ENCODE peak calls at places on chromosomes 16 and 17, in nine cellular contexts. F is GM23338; K is ureter; Y is iPS DF 19.7; T is activated CD8-positive, alpha-beta memory T cell treated with anti-CD3 and anti-CD28 coated beads for 4 hours; G is AG08396; U is H7; M is gastrocnemius medialis; H is MM.1S. L is an unnamed sample.
A peak's percentile ranks its signal among the peaks of the same experiment; 100 is the strongest.

GRCh38 chr16:54772400-54772799 is 158.3 kb upstream of the IRX5 start:
- DNase-seq in F (no peak), K (no peak), Y (no peak), T (no peak), G (no peak), U (no peak), M (no peak), H (no peak), L (no peak)

GRCh38 chr16:69522732-69523404 is 42.9 kb upstream of the NFAT5 start:
- DNase-seq in F (peak; percentile 62), K (no peak), Y (no peak), T (no peak), G (no peak), U (peak; percentile 52), M (no peak), H (no peak), L (peak; percentile 27)

GRCh38 chr16:67336646-67337045 is 10.0 kb downstream of the LRRC36 start:
- DNase-seq in F (no peak), K (no peak), Y (no peak), T (no peak), G (no peak), U (no peak), M (no peak), H (no peak), L (no peak)

GRCh38 chr17:75950421-75950820 is 9.6 kb upstream of the FBF1 start:
- DNase-seq in F (no peak), K (no peak), Y (no peak), T (no peak), G (no peak), U (no peak), M (no peak), H (no peak), L (no peak)

GRCh38 chr17:66317629-66318028 is 15.2 kb downstream of the PRKCA start:
- DNase-seq in F (no peak), K (no peak), Y (no peak), T (no peak), G (no peak), U (no peak), M (no peak), H (no peak), L (no peak)

GRCh38 chr16:68356249-68356918 is 45.6 kb downstream of the PRMT7 start:
- DNase-seq in F (no peak), K (no peak), Y (no peak), T (peak; percentile 35), G (no peak), U (peak; percentile 53), M (no peak), H (peak; percentile 96), L (peak; percentile 96)

GRCh38 chr16:81275064-81275532 is 36.6 kb downstream of the BCO1 start:
- DNase-seq in F (no peak), K (no peak), Y (no peak), T (no peak), G (no peak), U (peak; percentile 30), M (no peak), H (no peak), L (no peak)

GRCh38 chr17:72646176-72646575 is 446.3 kb downstream of the SLC39A11 start:
- DNase-seq in F (no peak), K (no peak), Y (no peak), T (no peak), G (no peak), U (no peak), M (no peak), H (no peak), L (no peak)

GRCh38 chr16:27611340-27611739 is 61.4 kb downstream of the KATNIP start:
- DNase-seq in F (no peak), K (no peak), Y (no peak), T (no peak), G (no peak), U (no peak), M (no peak), H (no peak), L (no peak)

GRCh38 chr16:4450921-4451619 is 23.4 kb downstream of the NMRAL1 start:
- DNase-seq in F (peak; percentile 8), K (no peak), Y (no peak), T (no peak), G (no peak), U (no peak), M (no peak), H (no peak), L (no peak)

GRCh38 chr16:87569601-87570559 is 32.4 kb upstream of the JPH3 start:
- DNase-seq in F (no peak), K (no peak), Y (no peak), T (no peak), G (no peak), U (no peak), M (no peak), H (no peak), L (no peak)

GRCh38 chr16:23343643-23344612 is 41.8 kb downstream of the SCNN1B start:
- DNase-seq in F (peak; percentile 37), K (no peak), Y (no peak), T (no peak), G (no peak), U (no peak), M (no peak), H (no peak), L (no peak)

GRCh38 chr17:14428640-14429029 is 127.8 kb downstream of the HS3ST3B1 start:
- DNase-seq in F (no peak), K (no peak), Y (no peak), T (no peak), G (no peak), U (peak; percentile 16), M (no peak), H (peak; percentile 33), L (peak; percentile 61)

GRCh38 chr17:31593806-31594205 is 202.3 kb downstream of the RAB11FIP4 start:
- DNase-seq in F (no peak), K (no peak), Y (no peak), T (no peak), G (peak; percentile 76), U (no peak), M (peak; percentile 76), H (no peak), L (no peak)

GRCh38 chr16:79483336-79483735 is 117.2 kb downstream of the MAF start:
- DNase-seq in F (no peak), K (no peak), Y (no peak), T (no peak), G (no peak), U (no peak), M (no peak), H (no peak), L (no peak)

GRCh38 chr16:22379656-22380055 is 5.2 kb upstream of the CDR2 start:
- DNase-seq in F (no peak), K (no peak), Y (no peak), T (no peak), G (no peak), U (no peak), M (no peak), H (no peak), L (no peak)

GRCh38 chr17:10025224-10025623 is 120.2 kb upstream of the RCVRN start:
- DNase-seq in F (no peak), K (no peak), Y (no peak), T (no peak), G (no peak), U (no peak), M (no peak), H (no peak), L (no peak)

GRCh38 chr17:66451188-66452149 is 149.1 kb downstream of the PRKCA start:
- DNase-seq in F (peak; percentile 80), K (no peak), Y (no peak), T (no peak), G (no peak), U (peak; percentile 80), M (no peak), H (no peak), L (peak; percentile 57)

GRCh38 chr17:49343273-49343672 is 18.8 kb downstream of the ZNF652 start:
- DNase-seq in F (no peak), K (no peak), Y (no peak), T (no peak), G (no peak), U (no peak), M (no peak), H (no peak), L (peak; percentile 66)

GRCh38 chr17:78324391-78325075 is 35.3 kb downstream of the SOCS3 start:
- DNase-seq in F (peak; percentile 71), K (peak; percentile 80), Y (no peak), T (no peak), G (peak; percentile 88), U (peak; percentile 86), M (peak; percentile 66), H (no peak), L (no peak)

L was measured in Jurkat, Clone E6-1.